ENCODE peak calls at places on chromosome 13, in five cellular contexts. W is uterus; P is ovary; S is CD8-positive, alpha-beta T cell; A is tibial nerve. R is an unnamed sample. For H3K4me1, the result is how much of the 10 kb centered on the place peaks cover.

GRCh38 chr13:31174018-31174417 is 12.3 kb upstream of the HSPH1 start:
- DNase-seq in A (no peak), P (no peak), S (no peak), W (no peak), R (no peak)

GRCh38 chr13:46063292-46063691 is 10.7 kb upstream of the ZC3H13 start:
- DNase-seq in P (no peak), S (no peak), A (no peak), W (no peak), R (no peak)

GRCh38 chr13:92463134-92463533 is 763.5 kb upstream of the GPC6 start:
- DNase-seq in P (no peak), W (no peak), A (no peak), S (no peak), R (no peak)

GRCh38 chr13:38707433-38707832 is 20.6 kb downstream of the FREM2 start:
- DNase-seq in W (no peak), S (no peak), A (no peak), P (no peak), R (no peak)

GRCh38 chr13:36059366-36059765 is 71.8 kb downstream of the DCLK1 start:
- DNase-seq in A (peak), S (no peak), W (no peak), P (peak), R (no peak)

GRCh38 chr13:107835339-107836018 is 379.9 kb downstream of the LIG4 start:
- DNase-seq in A (no peak), W (no peak), P (no peak), S (no peak), R (no peak)

GRCh38 chr13:74301200-74302063 is 167.2 kb upstream of the KLF12 start:
- DNase-seq in W (no peak), S (no peak), A (no peak), P (no peak), R (no peak)

GRCh38 chr13:31012285-31013024 is 80.0 kb downstream of the TEX26 start:
- DNase-seq in S (no peak), A (no peak), W (no peak), P (no peak), R (no peak)

GRCh38 chr13:41548870-41549269 is 91.5 kb downstream of the RGCC start:
- DNase-seq in S (no peak), A (no peak), W (no peak), P (no peak), R (no peak)

GRCh38 chr13:43307921-43308433 is 284.6 kb downstream of the DNAJC15 start:
- DNase-seq in S (no peak), P (peak), W (peak), A (peak), R (peak)

GRCh38 chr13:98200211-98200878 is 23.3 kb upstream of the RNF113B start:
- DNase-seq in A (no peak), P (no peak), S (no peak), W (no peak), R (no peak)

GRCh38 chr13:113804703-113805430 is 45.8 kb downstream of the TMEM255B start:
- DNase-seq in S (no peak), P (no peak), W (no peak), A (no peak), R (no peak)

DNA sequence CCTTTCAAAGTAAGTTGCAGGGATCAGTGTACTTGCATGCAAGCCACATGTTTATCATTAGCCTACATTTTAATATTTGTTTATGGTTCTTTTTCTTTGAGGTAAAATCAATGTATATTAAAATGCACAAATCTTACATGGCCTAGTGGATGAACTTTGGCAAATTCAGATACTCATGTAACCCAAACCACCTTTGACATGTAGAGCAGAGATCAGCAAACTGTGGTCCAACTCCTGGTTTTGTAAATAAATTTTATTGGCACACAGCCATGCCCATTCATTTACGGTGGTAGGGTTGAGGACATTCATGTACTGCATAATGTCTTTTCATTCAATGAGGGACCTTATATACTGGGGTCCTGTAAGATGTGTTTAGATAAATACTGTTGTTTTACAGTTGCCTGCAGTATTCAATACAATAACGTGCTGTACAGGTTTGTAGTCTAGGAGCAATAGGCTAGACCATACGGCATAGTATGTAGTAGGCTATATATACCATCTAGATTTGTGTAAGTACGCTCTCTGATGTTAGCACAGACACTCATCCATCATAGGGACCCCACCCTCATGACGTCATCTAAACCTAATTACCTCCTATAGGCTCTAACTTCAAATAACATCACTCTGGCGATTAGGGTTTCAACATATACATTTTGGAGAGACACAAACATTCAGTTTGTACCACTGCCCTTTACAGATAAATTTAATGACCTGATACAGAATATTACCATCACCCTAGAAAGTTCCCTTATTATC is 5.7 kb downstream of the NDFIP2 start:
- DNase-seq in S (no peak), A (no peak), W (no peak), P (no peak), R (no peak)
- H3K4me1 ChIP-seq in S (under half), A (under half), W (under half), P (under half), R (under half)

GRCh38 chr13:79287994-79288795 is 117.9 kb downstream of the RBM26 start:
- DNase-seq in W (no peak), S (no peak), P (no peak), A (no peak), R (no peak)

GRCh38 chr13:79282508-79282907 is 123.5 kb downstream of the RBM26 start:
- DNase-seq in P (no peak), W (no peak), S (no peak), A (no peak), R (no peak)

GRCh38 chr13:79282976-79283375 is 123.1 kb downstream of the RBM26 start:
- DNase-seq in W (no peak), A (no peak), P (no peak), S (no peak), R (no peak)

GRCh38 chr13:79283742-79284141 is 122.3 kb downstream of the RBM26 start:
- DNase-seq in P (no peak), S (no peak), A (no peak), W (no peak), R (no peak)

GRCh38 chr13:79285159-79285558 is 120.9 kb downstream of the RBM26 start:
- DNase-seq in W (no peak), S (no peak), P (no peak), A (no peak), R (no peak)
- H3K4me1 ChIP-seq in W (under half), S (under half), P (under half), A (under half), R (under half)

GRCh38 chr13:27744861-27745260 is 47.4 kb upstream of the GSX1 start:
- DNase-seq in W (no peak), A (no peak), S (no peak), P (no peak), R (no peak)
- H3K4me1 ChIP-seq in W (under half), A (under half), S (under half), P (under half), R (under half)

GRCh38 chr13:50891206-50891605 is 18.4 kb upstream of the RNASEH2B start:
- DNase-seq in W (no peak), P (no peak), S (no peak), A (no peak), R (no peak)

GRCh38 chr13:50894042-50894441 is 15.5 kb upstream of the RNASEH2B start:
- DNase-seq in S (no peak), W (no peak), P (no peak), A (no peak), R (no peak)

GRCh38 chr13:50892162-50892944 is 17.2 kb upstream of the RNASEH2B start:
- DNase-seq in S (peak), P (no peak), A (no peak), W (no peak), R (no peak)

GRCh38 chr13:50893211-50893852 is 16.3 kb upstream of the RNASEH2B start:
- DNase-seq in A (no peak), S (peak), P (no peak), W (no peak), R (no peak)

DNA sequence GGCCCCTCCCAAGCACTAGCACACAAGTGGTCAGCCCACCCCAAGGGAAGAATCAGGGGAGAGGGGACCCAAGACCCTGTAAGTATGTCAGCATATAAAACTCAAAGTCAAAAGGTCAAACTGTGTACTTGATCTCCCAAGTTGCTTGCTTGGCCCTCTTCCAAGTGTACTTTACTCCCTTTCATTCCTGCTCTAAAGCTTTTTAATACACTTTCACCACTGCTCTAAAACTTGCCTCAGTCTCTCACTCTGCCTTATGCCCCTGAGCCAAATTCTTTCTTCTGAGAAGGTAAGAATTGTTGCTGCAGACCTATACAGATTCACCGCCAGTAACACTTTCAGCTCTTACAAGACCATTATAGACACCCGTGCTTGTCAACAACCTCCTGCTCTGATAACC is 15.1 kb upstream of the RNASEH2B start:
- DNase-seq in P (no peak), S (no peak), W (no peak), A (no peak), R (no peak)
- H3K4me1 ChIP-seq in P (under half), S (under half), W (under half), A (under half), R (under half)

DNA sequence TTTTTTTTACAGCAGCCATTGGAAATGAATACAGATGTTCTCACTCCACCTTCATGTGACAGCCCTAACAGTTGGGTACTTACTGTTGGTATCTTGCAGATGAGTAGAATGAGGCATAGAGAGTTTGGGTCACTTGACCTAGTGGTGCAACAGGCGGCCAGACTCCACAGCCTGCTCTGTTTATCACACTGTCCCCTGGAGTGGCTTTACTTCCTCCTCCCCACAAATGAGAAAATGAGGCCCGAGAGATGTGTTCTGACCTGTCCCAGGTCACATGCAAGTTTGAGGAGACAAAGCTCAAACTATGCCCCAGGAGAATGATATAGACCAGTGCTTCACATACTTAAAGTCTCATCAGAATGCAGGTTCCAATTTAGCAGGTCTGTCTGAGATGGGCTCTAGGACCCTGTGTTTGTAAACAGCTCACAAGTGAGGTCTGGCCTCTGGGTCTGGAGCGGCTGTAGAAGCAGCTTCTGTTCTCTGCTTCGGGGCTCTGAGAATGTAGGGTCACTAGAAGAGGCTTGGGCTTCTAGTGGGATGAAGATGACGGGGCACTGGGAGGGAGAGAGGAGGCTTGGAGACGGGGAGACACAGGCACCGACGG is 37.4 kb upstream of the RCBTB2 start:
- DNase-seq in S (no peak), P (no peak), W (no peak), A (no peak), R (no peak)
- H3K4me1 ChIP-seq in S (under half), P (under half), W (under half), A (under half), R (under half)